ENCODE peak calls at places on chromosomes 3 and 15, in nine cellular contexts. O is NCI-H345; X is amniotic stem cell; H is B cell; K is NCI-H2081; L is stimulated activated CD8-positive, alpha-beta memory T cell treated with anti-CD3 and anti-CD28 coated beads, Interleukin-15, amount 100 ng/mL, for 4 hours; N is H7; T is hippocampal formation; E is AG08395. A is an unnamed sample.
A peak's percentile ranks its signal among the peaks of the same experiment; 100 is the strongest.

GRCh38 chr3:172476339-172476738 is 28.1 kb upstream of the GHSR start:
- DNase-seq in L (no peak), T (no peak), X (no peak), O (no peak), K (no peak), H (no peak), E (no peak), N (no peak), A (no peak)

GRCh38 chr3:12135029-12135634 is 23.6 kb downstream of the TIMP4 start:
- DNase-seq in O (no peak), N (peak; percentile 55), K (peak; percentile 43), T (peak; percentile 51), E (peak; percentile 74), H (no peak), L (no peak), X (no peak), A (peak; percentile 34)

GRCh38 chr3:17062736-17063135 is 178.0 kb downstream of the PLCL2 start:
- DNase-seq in O (no peak), L (no peak), N (no peak), K (no peak), T (no peak), H (no peak), X (no peak), E (no peak), A (no peak)

GRCh38 chr3:59290358-59290757 is 240.5 kb upstream of the CFAP20DC start:
- DNase-seq in O (no peak), L (no peak), N (no peak), X (no peak), T (no peak), E (no peak), H (no peak), K (no peak), A (no peak)

GRCh38 chr3:182117583-182117982 is 405.9 kb downstream of the SOX2 start:
- DNase-seq in X (no peak), E (no peak), K (peak; percentile 97), H (no peak), O (peak; percentile 97), N (no peak), T (no peak), L (no peak), A (no peak)

GRCh38 chr3:128491071-128491899 is 1.7 kb downstream of the GATA2 start:
- DNase-seq in X (no peak), E (no peak), O (no peak), H (no peak), N (peak; percentile 75), T (no peak), L (no peak), K (no peak), A (no peak)

GRCh38 chr3:45800611-45801010 is 4.3 kb upstream of the SLC6A20 start:
- DNase-seq in X (no peak), E (no peak), N (no peak), O (no peak), T (no peak), L (no peak), K (no peak), H (no peak), A (no peak)

GRCh38 chr3:173653781-173654180 is 256.2 kb downstream of the NLGN1 start:
- DNase-seq in K (peak; percentile 26), L (no peak), E (no peak), H (no peak), O (no peak), T (no peak), N (no peak), X (no peak), A (no peak)

GRCh38 chr3:186287723-186288122 is 74.3 kb downstream of the DGKG start:
- DNase-seq in L (no peak), O (no peak), X (peak; percentile 63), T (no peak), E (peak; percentile 86), N (no peak), K (no peak), H (no peak), A (no peak)

GRCh38 chr15:49223536-49224274 is 53.7 kb downstream of the GALK2 start:
- DNase-seq in T (no peak), H (no peak), E (no peak), K (no peak), N (no peak), O (no peak), X (no peak), L (no peak), A (no peak)

GRCh38 chr15:47794266-47794914 is 77.1 kb downstream of the SEMA6D start:
- DNase-seq in N (no peak), T (no peak), E (no peak), H (no peak), L (no peak), K (no peak), O (peak; percentile 43), X (no peak), A (no peak)

GRCh38 chr3:99439892-99440291 is 198.5 kb upstream of the COL8A1 start:
- DNase-seq in O (no peak), H (no peak), L (no peak), K (no peak), E (no peak), X (no peak), T (no peak), N (no peak), A (no peak)

GRCh38 chr3:173932624-173933023 is 535.1 kb downstream of the NLGN1 start:
- DNase-seq in N (no peak), K (peak; percentile 46), X (peak; percentile 25), O (peak; percentile 34), T (no peak), E (peak; percentile 71), L (no peak), H (no peak), A (no peak)

A was measured in HCT116.